ENCODE peak calls at places on chromosomes 4 and X, in five cellular contexts. M is HCT116, T is HepG2, U is K562, N is SK-N-SH. G is an unnamed sample.

GRCh38 chrX:119948381-119948780 is 4.8 kb upstream of the NKAP start:
- DNase-seq in M (no peak), N (no peak), T (no peak), U (no peak), G (no peak)

GRCh38 chr4:171785392-171785791 is 27.8 kb upstream of the GALNTL6 start:
- DNase-seq in M (no peak), U (no peak), T (no peak), N (no peak), G (no peak)

GRCh38 chr4:176587920-176588319 is 204.8 kb downstream of the VEGFC start:
- DNase-seq in T (no peak), M (no peak), U (no peak), N (no peak), G (no peak)

GRCh38 chr4:155603360-155603891 is 63.2 kb upstream of the GUCY1A1 start:
- DNase-seq in N (no peak), T (no peak), M (no peak), U (no peak), G (no peak)

GRCh38 chrX:17007134-17007768 is 60.8 kb downstream of the REPS2 start:
- DNase-seq in M (no peak), U (peak; percentile 20), T (peak; percentile 4), N (peak; percentile 36), G (no peak)

GRCh38 chrX:34631826-34632225 is 25.3 kb downstream of the TMEM47 start:
- DNase-seq in M (no peak), T (no peak), N (no peak), U (no peak), G (no peak)

GRCh38 chr4:165974647-165975335 is 101.8 kb downstream of the TLL1 start:
- DNase-seq in T (no peak), U (no peak), N (no peak), M (no peak), G (no peak)

GRCh38 chr4:105620640-105621323 is 68.4 kb downstream of the ARHGEF38 start:
- DNase-seq in T (no peak), U (no peak), M (peak; percentile 16), N (no peak), G (no peak)

GRCh38 chr4:18961879-18962278 is 940.3 kb upstream of the LCORL start:
- DNase-seq in N (no peak), U (no peak), M (no peak), T (no peak), G (no peak)

GRCh38 chr4:32485976-32486375 is 1765.8 kb downstream of the PCDH7 start:
- DNase-seq in M (no peak), U (no peak), T (no peak), N (no peak), G (no peak)

GRCh38 chr4:155954939-155955338 is 1.3 kb upstream of the CTSO start:
- DNase-seq in T (peak; percentile 41), M (no peak), U (no peak), N (no peak), G (no peak)

GRCh38 chrX:152450076-152450475 is 1.0 kb downstream of the GABRA3 start:
- DNase-seq in U (no peak), T (no peak), N (no peak), M (no peak), G (no peak)

GRCh38 chr4:76708986-76709385 is 189.0 kb downstream of the SOWAHB start:
- DNase-seq in U (no peak), N (no peak), M (no peak), T (no peak), G (no peak)

GRCh38 chr4:173531085-173531965 is 1.3 kb upstream of the HAND2 start:
- DNase-seq in U (no peak), N (no peak), M (no peak), T (no peak), G (no peak)

GRCh38 chrX:136063340-136064079 is 78.3 kb downstream of the SLC9A6 start:
- DNase-seq in N (no peak), M (no peak), T (no peak), U (no peak), G (no peak)

GRCh38 chrX:134836497-134836968 is 154.3 kb upstream of the SMIM10 start:
- DNase-seq in U (peak; percentile 38), T (no peak), M (peak; percentile 79), N (no peak), G (no peak)

GRCh38 chr4:146507607-146508006 is 14.1 kb downstream of the SLC10A7 start:
- DNase-seq in M (no peak), N (no peak), U (no peak), T (no peak), G (no peak)

GRCh38 chr4:1201851-1202525 is 29.6 kb upstream of the SPON2 start:
- DNase-seq in N (peak; percentile 20), U (no peak), T (no peak), M (no peak), G (peak; percentile 65)

GRCh38 chrX:18010251-18010650 is 149.2 kb upstream of the RAI2 start:
- DNase-seq in U (no peak), M (no peak), T (no peak), N (no peak), G (no peak)

GRCh38 chrX:23845316-23845932 is 62.3 kb downstream of the APOO start:
- DNase-seq in U (peak; percentile 8), M (no peak), T (peak; percentile 64), N (no peak), G (no peak)

GRCh38 chrX:119009071-119009470 is 34.7 kb downstream of the LONRF3 start:
- DNase-seq in N (no peak), U (no peak), M (no peak), T (no peak), G (no peak)

GRCh38 chr4:101025755-101026154 is 321.6 kb downstream of the PPP3CA start:
- DNase-seq in N (no peak), U (no peak), M (no peak), T (no peak), G (no peak)

GRCh38 chr4:21593268-21594002 is 355.1 kb downstream of the KCNIP4 start:
- DNase-seq in N (peak; percentile 10), M (no peak), T (no peak), U (no peak), G (no peak)

GRCh38 chrX:71118032-71118984 is at the start of gene MED12:
- DNase-seq in M (no peak), U (peak; percentile 88), N (peak; percentile 88), T (peak; percentile 47), G (peak; percentile 52)

GRCh38 chrX:19709117-19709811 is 178.1 kb downstream of the SH3KBP1 start:
- DNase-seq in T (no peak), U (no peak), M (no peak), N (no peak), G (no peak)

GRCh38 chrX:19708683-19709082 is 178.7 kb downstream of the SH3KBP1 start:
- DNase-seq in M (no peak), N (no peak), T (no peak), U (no peak), G (no peak)

GRCh38 chrX:19707472-19707871 is 179.9 kb downstream of the SH3KBP1 start:
- DNase-seq in U (no peak), T (no peak), M (no peak), N (peak; percentile 17), G (no peak)

GRCh38 chrX:19705196-19705769 is 182.1 kb downstream of the SH3KBP1 start:
- DNase-seq in T (no peak), N (no peak), U (no peak), M (no peak), G (no peak)

DNA sequence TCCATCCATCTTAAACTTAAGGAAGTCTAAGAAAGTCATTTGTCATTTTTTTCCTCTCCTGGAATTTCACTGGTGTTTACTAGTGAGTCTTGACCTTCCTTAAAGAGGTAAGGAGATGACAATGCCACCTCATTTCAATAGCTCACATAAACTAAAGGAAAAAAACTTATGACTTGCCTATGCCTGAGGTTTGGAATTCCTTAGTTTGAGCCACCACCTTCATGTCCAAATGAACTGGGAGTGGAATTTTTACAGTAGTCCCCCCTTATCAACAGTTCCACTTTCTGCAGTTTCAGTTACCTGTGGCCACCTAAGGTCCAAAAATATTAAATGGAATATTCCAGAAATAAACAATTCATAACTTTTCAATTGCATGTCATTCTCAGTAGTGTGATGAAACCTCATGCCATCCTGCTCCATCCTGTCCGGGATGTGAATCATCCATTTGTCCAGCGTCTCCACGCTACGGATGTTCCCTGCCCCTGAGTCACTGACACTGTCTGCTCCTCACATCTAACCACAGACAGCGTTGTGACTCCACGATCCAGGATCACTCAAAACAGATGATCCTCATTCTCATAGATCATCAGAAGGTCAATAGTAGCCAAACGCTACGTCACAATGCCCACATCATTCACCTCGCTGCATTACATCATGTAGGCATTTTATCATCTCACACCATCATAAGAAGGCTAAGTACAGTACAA is 177.4 kb downstream of the SH3KBP1 start:
- DNase-seq in N (no peak), T (no peak), U (no peak), M (peak; percentile 79), G (no peak)
- TF ChIP-seq ZBTB33 in N (peak; percentile 83), T (no peak), U (no peak), M (no peak), G (no peak)

GRCh38 chrX:49879656-49880277 is 483 bp downstream of the USP27X start:
- DNase-seq in U (no peak), M (no peak), N (peak; percentile 63), T (no peak), G (no peak)
- TF ChIP-seq ZBTB33 in U (no peak), M (no peak), N (no peak), T (no peak), G (no peak)

DNA sequence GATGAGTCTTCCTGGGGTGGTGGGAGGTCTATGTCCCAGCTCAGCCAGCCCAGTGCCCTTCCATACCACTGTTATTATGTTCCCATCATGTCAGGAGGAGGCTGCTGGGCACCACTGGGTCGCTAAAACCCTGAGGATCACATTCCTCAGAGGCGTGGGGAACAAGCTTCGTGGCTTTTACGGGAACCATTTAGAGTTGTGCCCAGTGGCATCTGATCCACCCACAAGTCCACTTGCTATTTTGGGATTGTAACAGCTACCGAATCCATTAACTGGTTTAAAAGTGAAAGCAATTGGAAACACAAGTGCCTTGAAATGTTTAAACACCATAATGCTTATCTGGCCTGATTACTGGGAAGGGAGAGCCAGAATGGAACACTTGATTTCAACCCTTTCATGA is 13.1 kb upstream of the CCKAR start:
- DNase-seq in N (no peak), M (no peak), T (no peak), U (no peak), G (no peak)
- TF ChIP-seq ZBTB33 in N (no peak), M (no peak), T (no peak), U (no peak), G (no peak)

DNA sequence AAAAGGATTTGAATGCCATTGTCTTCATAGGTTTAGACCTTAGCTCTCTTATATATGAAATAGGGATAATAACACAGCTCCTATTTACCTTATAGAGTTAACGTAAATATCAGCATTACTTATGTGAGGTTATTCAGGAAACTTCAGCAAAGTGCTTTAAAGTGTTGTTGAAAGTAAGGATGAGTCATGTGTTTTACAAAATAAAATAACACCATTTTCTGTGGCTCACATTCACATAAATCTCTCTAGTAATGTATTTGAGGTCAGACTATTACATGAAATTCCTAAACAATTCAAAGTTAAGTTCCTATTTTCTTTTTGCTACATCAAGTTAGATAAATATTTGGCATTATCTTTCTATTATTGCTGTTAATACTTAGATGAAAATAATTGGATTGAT is 2.9 kb downstream of the GNRHR start:
- DNase-seq in T (no peak), U (no peak), M (no peak), N (no peak), G (no peak)
- TF ChIP-seq ZBTB33 in T (no peak), U (no peak), M (no peak), N (no peak), G (no peak)

GRCh38 chrX:1224954-1225353 is 12.5 kb upstream of the CRLF2 start:
- DNase-seq in U (no peak), M (no peak), T (no peak), N (no peak), G (no peak)
- TF ChIP-seq ZBTB33 in U (no peak), M (no peak), T (no peak), N (no peak), G (no peak)

G was measured in GM12878.